ENCODE peak calls at places on chromosomes 5 and 9, in nine cellular contexts. R, O, F, Z, V, T, E, Q and I are unnamed samples.
A peak's percentile ranks its signal among the peaks of the same experiment; 100 is the strongest.

GRCh38 chr5:151483176-151483575 is 35.8 kb downstream of the SLC36A1 start:
- DNase-seq in R (no peak), O (no peak), F (peak; percentile 39), Z (no peak), V (no peak), T (no peak), E (no peak), Q (no peak), I (no peak)

GRCh38 chr5:113112435-113112834 is 135.8 kb downstream of the DCP2 start:
- DNase-seq in R (no peak), O (no peak), F (no peak), Z (no peak), V (no peak), T (no peak), E (no peak), Q (no peak), I (no peak)

GRCh38 chr9:111645806-111646205 is 14.7 kb downstream of the DNAJC25 start:
- DNase-seq in R (no peak), O (no peak), F (no peak), Z (no peak), V (no peak), T (no peak), E (no peak), Q (no peak), I (no peak)

GRCh38 chr5:163914911-163915310 is 409.5 kb downstream of the MAT2B start:
- DNase-seq in R (peak; percentile 73), O (no peak), F (no peak), Z (no peak), V (peak; percentile 92), T (no peak), E (no peak), Q (no peak), I (peak; percentile 16)

GRCh38 chr9:117494401-117495130 is 79.7 kb upstream of the ASTN2 start:
- DNase-seq in R (no peak), O (no peak), F (no peak), Z (no peak), V (no peak), T (no peak), E (no peak), Q (no peak), I (no peak)

GRCh38 chr9:72351538-72352453 is 13.2 kb downstream of the ZFAND5 start:
- DNase-seq in R (no peak), O (no peak), F (no peak), Z (peak; percentile 72), V (no peak), T (no peak), E (no peak), Q (no peak), I (no peak)

GRCh38 chr9:122239722-122240121 is 11.0 kb upstream of the LHX6 start:
- DNase-seq in R (no peak), O (no peak), F (no peak), Z (no peak), V (no peak), T (no peak), E (no peak), Q (no peak), I (no peak)

GRCh38 chr5:177500685-177501522 is 3.5 kb upstream of the PDLIM7 start:
- DNase-seq in R (peak; percentile 86), O (peak; percentile 88), F (peak; percentile 95), Z (peak; percentile 82), V (peak; percentile 86), T (peak; percentile 5), E (peak; percentile 82), Q (peak; percentile 98), I (peak; percentile 37)